ENCODE peak calls at places on chromosomes 2 and 18, in six cellular contexts. C is CD8-positive, alpha-beta memory T cell; Z is small intestine; T is tibial artery; V is SK-N-SH; P is fibroblast of lung. Y is an unnamed sample.

GRCh38 chr18:21597616-21598015 is 2.9 kb downstream of the ESCO1 start:
- DNase-seq in Z (no peak), P (no peak), T (no peak), C (no peak), V (no peak), Y (no peak)

GRCh38 chr2:44796771-44797170 is 144.7 kb upstream of the SIX3 start:
- DNase-seq in C (no peak), Z (no peak), P (no peak), T (no peak), V (no peak), Y (no peak)

GRCh38 chr2:117087565-117088291 is 726.8 kb upstream of the DDX18 start:
- DNase-seq in T (no peak), C (no peak), P (no peak), Z (no peak), V (no peak), Y (no peak)

GRCh38 chr2:174612960-174613359 is 15.4 kb upstream of the WIPF1 start:
- DNase-seq in T (no peak), P (no peak), Z (peak; percentile 81), V (no peak), C (no peak), Y (no peak)

GRCh38 chr2:218582085-218582484 is 13.4 kb downstream of the CNOT9 start:
- DNase-seq in C (no peak), Z (no peak), P (peak; percentile 72), V (no peak), T (no peak), Y (no peak)

GRCh38 chr18:12657048-12657848 is 659 bp downstream of the SPIRE1 start:
- DNase-seq in P (peak; percentile 37), Z (no peak), C (peak; percentile 27), V (peak; percentile 78), T (peak; percentile 36), Y (peak; percentile 27)

GRCh38 chr2:241858206-241859016 is at the start of gene PDCD1:
- DNase-seq in T (no peak), P (no peak), V (peak; percentile 55), Z (no peak), C (peak; percentile 56), Y (peak; percentile 25)

GRCh38 chr2:23524261-23524706 is 139.3 kb downstream of the KLHL29 start:
- DNase-seq in Z (no peak), C (no peak), P (peak; percentile 38), T (peak; percentile 67), V (no peak), Y (no peak)

GRCh38 chr2:63699549-63699839 is 110.7 kb downstream of the MDH1 start:
- DNase-seq in T (no peak), C (no peak), P (peak; percentile 10), Z (no peak), V (no peak), Y (no peak)

GRCh38 chr2:240575101-240575965 is 7.0 kb downstream of the RNPEPL1 start:
- DNase-seq in P (no peak), C (no peak), T (no peak), Z (no peak), V (no peak), Y (no peak)

GRCh38 chr2:241844066-241844728 is 14.5 kb downstream of the PDCD1 start:
- DNase-seq in V (peak; percentile 87), P (peak; percentile 32), Z (peak; percentile 64), T (peak; percentile 57), C (peak; percentile 81), Y (peak; percentile 84)

GRCh38 chr2:144645055-144645778 is 125.3 kb upstream of the ZEB2 start:
- DNase-seq in T (no peak), V (no peak), Z (no peak), P (peak; percentile 80), C (no peak), Y (no peak)

GRCh38 chr2:195026261-195026660 is 630.8 kb upstream of the SLC39A10 start:
- DNase-seq in Z (no peak), V (no peak), T (no peak), P (peak; percentile 47), C (no peak), Y (no peak)

GRCh38 chr2:40303746-40304145 is 148.1 kb downstream of the SLC8A1 start:
- DNase-seq in C (no peak), P (no peak), V (no peak), Z (no peak), T (no peak), Y (no peak)

GRCh38 chr2:71564361-71564760 is 111.0 kb downstream of the DYSF start:
- DNase-seq in C (no peak), V (no peak), P (no peak), Z (no peak), T (no peak), Y (no peak)

GRCh38 chr2:125167152-125167551 is 1142.1 kb downstream of the CNTNAP5 start:
- DNase-seq in V (no peak), P (peak; percentile 57), T (no peak), C (no peak), Z (no peak), Y (no peak)

GRCh38 chr2:51620830-51621229 is 588.9 kb upstream of the NRXN1 start:
- DNase-seq in P (no peak), V (no peak), T (no peak), Z (no peak), C (no peak), Y (no peak)

GRCh38 chr2:150145312-150145711 is 342.2 kb downstream of the RND3 start:
- DNase-seq in P (no peak), C (no peak), Z (no peak), V (no peak), T (no peak), Y (no peak)

GRCh38 chr2:127140543-127140942 is 33.6 kb upstream of the BIN1 start:
- DNase-seq in V (no peak), C (no peak), T (no peak), P (no peak), Z (no peak), Y (no peak)

GRCh38 chr18:75210274-75211001 is at the start of gene TSHZ1:
- DNase-seq in Z (peak; percentile 89), P (peak; percentile 92), V (peak; percentile 79), T (peak; percentile 66), C (peak; percentile 79), Y (no peak)

GRCh38 chr2:56749152-56749752 is 565.5 kb downstream of the CCDC85A start:
- DNase-seq in Z (peak; percentile 40), V (no peak), T (no peak), P (peak; percentile 40), C (no peak), Y (no peak)

GRCh38 chr2:197306024-197306690 is 4.4 kb downstream of the ANKRD44 start:
- DNase-seq in T (no peak), P (no peak), C (no peak), V (no peak), Z (no peak), Y (no peak)

GRCh38 chr2:149601141-149601796 is 13.7 kb upstream of the MMADHC start:
- DNase-seq in T (no peak), Z (no peak), C (no peak), V (no peak), P (peak; percentile 39), Y (no peak)

GRCh38 chr2:240898108-240898730 is 2.3 kb upstream of the MAB21L4 start:
- DNase-seq in P (no peak), V (no peak), C (no peak), T (no peak), Z (peak; percentile 45), Y (peak; percentile 31)

GRCh38 chr2:62596061-62596658 is 90.2 kb upstream of the TMEM17 start:
- DNase-seq in P (peak; percentile 83), Z (no peak), C (no peak), T (no peak), V (peak; percentile 57), Y (no peak)

GRCh38 chr18:75574197-75574596 is 146.7 kb upstream of the SMIM21 start:
- DNase-seq in V (no peak), P (no peak), C (no peak), T (no peak), Z (no peak), Y (no peak)

GRCh38 chr2:41409328-41409727 is 638.5 kb upstream of the PKDCC start:
- DNase-seq in V (no peak), T (no peak), P (no peak), Z (no peak), C (no peak), Y (no peak)

GRCh38 chr2:41410011-41410410 is 637.8 kb upstream of the PKDCC start:
- DNase-seq in Z (no peak), P (no peak), C (no peak), V (no peak), T (no peak), Y (no peak)

GRCh38 chr2:41400057-41400665 is 647.7 kb upstream of the PKDCC start:
- DNase-seq in Z (no peak), V (peak; percentile 36), T (no peak), P (peak; percentile 20), C (no peak), Y (no peak)

DNA sequence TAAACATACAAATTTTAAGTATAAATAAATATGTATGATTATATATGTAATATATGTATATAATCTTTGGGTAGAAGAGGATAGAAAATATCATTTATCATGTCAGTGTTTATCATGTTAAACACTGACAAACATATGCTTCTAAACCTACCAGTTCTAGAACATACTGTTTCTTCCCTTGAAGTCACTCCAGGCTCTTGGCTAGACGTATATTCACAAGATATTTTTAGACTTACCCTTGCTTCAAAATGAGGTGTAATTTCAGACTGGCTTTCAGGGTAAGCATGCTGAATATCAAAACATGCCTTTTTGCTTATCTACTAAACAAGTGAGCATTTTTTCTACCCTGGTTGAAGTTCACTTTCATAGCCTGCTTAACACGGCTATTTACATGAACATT is 642.4 kb upstream of the PKDCC start:
- DNase-seq in P (no peak), V (no peak), Z (no peak), C (no peak), T (no peak), Y (no peak)
- H3K4me3 ChIP-seq in P (no peak overlapping the region), V (no peak overlapping the region), Z (no peak overlapping the region), C (no peak overlapping the region), T (no peak overlapping the region), Y (no peak overlapping the region)

GRCh38 chr2:100186126-100186525 is 43.7 kb upstream of the AFF3 start:
- DNase-seq in C (no peak), Z (no peak), V (no peak), T (no peak), P (no peak), Y (no peak)
- H3K27me3 ChIP-seq in C (no peaks in the 10 kb centered on the region), Z (no peaks in the 10 kb centered on the region), V (no peaks in the 10 kb centered on the region), T (no peaks in the 10 kb centered on the region), P (no peaks in the 10 kb centered on the region), Y (no peaks in the 10 kb centered on the region)

GRCh38 chr2:65366595-65367125 is 65.7 kb downstream of the SPRED2 start:
- DNase-seq in V (no peak), P (peak; percentile 94), T (no peak), Z (peak; percentile 98), C (no peak), Y (no peak)
- H3K4me3 ChIP-seq in V (peak overlapping the region; percentile 10), P (peak overlapping the region; percentile 19), T (no peak overlapping the region), Z (peak overlapping the region; percentile 44), C (no peak overlapping the region), Y (no peak overlapping the region)

GRCh38 chr2:177670791-177671528 is 278.4 kb downstream of the AGPS start:
- DNase-seq in P (no peak), V (no peak), Z (no peak), T (no peak), C (no peak), Y (no peak)

GRCh38 chr2:177669625-177670330 is 277.2 kb downstream of the AGPS start:
- DNase-seq in Z (no peak), C (no peak), T (no peak), V (no peak), P (no peak), Y (no peak)

GRCh38 chr2:177668617-177669016 is 276.0 kb downstream of the AGPS start:
- DNase-seq in Z (no peak), V (no peak), T (no peak), P (no peak), C (no peak), Y (no peak)

GRCh38 chr2:177667626-177668025 is 275.1 kb downstream of the AGPS start:
- DNase-seq in Z (no peak), C (no peak), P (no peak), V (no peak), T (no peak), Y (no peak)

GRCh38 chr2:177669201-177669600 is 276.6 kb downstream of the AGPS start:
- DNase-seq in C (no peak), T (no peak), Z (no peak), P (no peak), V (no peak), Y (no peak)
- H3K27me3 ChIP-seq in C (peaks cover 4% of the 10 kb centered on the region), T (no peaks in the 10 kb centered on the region), Z (peaks cover 1% of the 10 kb centered on the region), P (no peaks in the 10 kb centered on the region), V (no peaks in the 10 kb centered on the region), Y (no peaks in the 10 kb centered on the region)